ENCODE peak calls at places on chromosome 2, in four cellular contexts. A, X, B and R are unnamed samples.

GRCh38 chr2:98768765-98769476 is 38.0 kb upstream of the MGAT4A start:
- DNase-seq in A (no peak), X (no peak), B (no peak), R (no peak)

GRCh38 chr2:218395456-218395825 is 4.2 kb upstream of the CTDSP1 start:
- DNase-seq in A (no peak), X (no peak), B (no peak), R (no peak)

GRCh38 chr2:84290537-84290936 is 168.5 kb downstream of the SUCLG1 start:
- DNase-seq in A (no peak), X (peak; percentile 10), B (no peak), R (no peak)

GRCh38 chr2:174035117-174035516 is 69.9 kb upstream of the SP3 start:
- DNase-seq in A (no peak), X (no peak), B (no peak), R (no peak)

GRCh38 chr2:204332706-204333105 is 212.6 kb upstream of the PARD3B start:
- DNase-seq in A (no peak), X (no peak), B (no peak), R (no peak)

GRCh38 chr2:187959821-187960220 is 331.9 kb upstream of the GULP1 start:
- DNase-seq in A (no peak), X (no peak), B (no peak), R (no peak)

GRCh38 chr2:96175951-96176350 is 30.7 kb upstream of the DUSP2 start:
- DNase-seq in A (peak; percentile 41), X (no peak), B (no peak), R (no peak)

GRCh38 chr2:31523871-31524492 is 56.8 kb downstream of the SRD5A2 start:
- DNase-seq in A (peak; percentile 68), X (peak; percentile 26), B (peak; percentile 69), R (peak; percentile 40)

GRCh38 chr2:218229239-218229638 is 12.2 kb downstream of the ARPC2 start:
- DNase-seq in A (peak; percentile 82), X (peak; percentile 46), B (no peak), R (peak; percentile 34)

GRCh38 chr2:174752403-174753037 is 11.8 kb downstream of the CHRNA1 start:
- DNase-seq in A (no peak), X (peak; percentile 67), B (no peak), R (no peak)

DNA sequence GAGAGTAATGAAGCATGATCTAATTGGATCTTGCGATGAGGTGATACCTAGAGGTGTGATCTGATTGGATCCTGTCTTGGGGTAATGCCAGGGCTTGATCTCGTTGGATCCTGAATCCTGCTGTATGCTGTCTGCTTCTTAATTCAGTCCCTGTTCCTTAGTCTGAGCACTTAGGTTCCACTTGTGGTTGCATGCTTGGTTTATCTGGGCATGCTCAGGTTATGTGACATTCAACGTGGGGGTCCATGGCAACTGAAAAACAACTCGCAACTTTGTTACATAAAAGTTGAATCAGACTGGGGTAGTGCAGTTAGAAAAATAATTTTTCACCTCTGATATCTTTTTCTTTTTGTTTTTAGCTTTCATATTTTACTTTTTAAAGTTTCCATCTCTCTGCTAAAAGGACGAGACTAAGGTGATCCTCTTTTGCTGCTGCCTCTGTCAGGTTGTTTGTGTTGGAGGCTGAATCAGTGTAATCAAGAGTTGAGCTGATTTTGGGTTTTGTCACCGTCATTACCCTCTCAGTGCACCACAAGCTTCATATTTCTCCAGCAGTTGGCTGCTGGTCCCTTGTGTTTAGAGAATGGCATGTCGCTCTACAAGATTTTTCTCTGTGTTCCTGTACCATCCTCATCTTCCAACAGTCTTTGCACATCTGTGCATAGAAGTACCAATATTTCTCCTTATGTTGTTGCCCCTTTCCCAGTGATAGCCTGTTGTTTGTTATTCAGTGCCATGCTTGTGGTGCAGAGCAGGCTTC is 67.9 kb downstream of the NCOA1 start:
- DNase-seq in A (no peak), X (no peak), B (no peak), R (no peak)
- H3K36me3 ChIP-seq in A (no peaks in the 10 kb centered on the region), X (no peaks in the 10 kb centered on the region), B (peaks cover 4% of the 10 kb centered on the region), R (no peaks in the 10 kb centered on the region)

GRCh38 chr2:20575935-20576597 is 74.8 kb downstream of the HS1BP3 start:
- DNase-seq in A (no peak), X (no peak), B (no peak), R (no peak)
- H3K4me1 ChIP-seq in A (peaks cover 27% of the 10 kb centered on the region), X (peaks cover 18% of the 10 kb centered on the region), B (peaks cover 19% of the 10 kb centered on the region), R (peaks cover 13% of the 10 kb centered on the region)

DNA sequence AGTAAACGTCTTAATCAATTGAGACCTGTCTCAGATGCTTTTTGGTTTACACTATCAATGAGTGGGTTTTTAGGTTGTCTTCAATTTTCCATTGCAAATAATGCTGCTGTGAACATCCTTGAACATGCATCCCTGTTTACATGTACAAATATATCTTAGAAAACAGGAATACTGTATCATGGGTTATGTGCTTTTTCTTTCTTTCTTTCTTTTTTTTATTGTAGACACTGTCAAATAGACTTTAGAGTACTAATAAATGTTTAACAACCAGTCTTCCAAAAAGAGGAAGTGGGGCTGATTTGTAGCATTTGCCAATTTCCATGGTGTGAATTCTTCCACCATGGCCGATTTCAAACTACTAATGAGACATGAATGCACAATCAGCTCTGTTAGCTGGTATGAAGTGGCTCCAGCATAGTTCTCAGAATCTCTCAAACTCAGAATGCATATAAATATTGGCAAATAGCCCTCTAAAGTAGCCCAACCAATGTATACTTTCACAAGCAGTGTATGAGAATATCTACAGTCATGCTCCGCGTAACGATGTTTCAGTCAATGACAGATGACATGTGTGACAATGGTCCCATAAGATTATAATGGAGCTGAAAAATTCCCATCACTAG is 50.3 kb upstream of the B3GNT2 start:
- DNase-seq in A (no peak), X (no peak), B (no peak), R (no peak)
- H3K27ac ChIP-seq in A (no peak overlapping the region), X (no peak overlapping the region), B (no peak overlapping the region), R (no peak overlapping the region)

DNA sequence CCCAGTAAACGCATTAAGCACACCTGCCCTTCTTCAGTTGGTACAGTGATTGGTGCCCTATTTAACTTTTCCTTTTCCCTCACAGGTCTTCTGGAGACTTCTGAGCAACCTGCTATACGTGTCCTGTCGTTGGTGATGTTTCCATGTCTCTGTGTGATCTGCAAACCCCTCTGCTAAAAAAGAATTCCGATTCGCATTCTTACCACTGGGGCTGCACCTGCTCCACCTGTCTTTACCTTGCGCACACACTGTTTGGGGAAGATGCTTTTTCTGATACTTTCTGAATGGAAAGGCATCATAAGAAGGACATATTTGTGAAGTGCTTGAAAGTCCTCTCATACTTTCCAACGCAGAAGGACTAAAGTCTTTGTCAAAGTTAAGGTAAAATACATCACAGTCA is 323.9 kb upstream of the SOX11 start:
- DNase-seq in A (no peak), X (no peak), B (no peak), R (no peak)
- H3K36me3 ChIP-seq in A (no peaks in the 10 kb centered on the region), X (no peaks in the 10 kb centered on the region), B (no peaks in the 10 kb centered on the region), R (no peaks in the 10 kb centered on the region)

GRCh38 chr2:30226144-30227032 is 4.9 kb upstream of the LBH start:
- DNase-seq in A (no peak), X (no peak), B (no peak), R (peak; percentile 57)
- H3K4me1 ChIP-seq in A (peaks cover 14% of the 10 kb centered on the region), X (peaks cover 79% of the 10 kb centered on the region), B (peaks cover 9% of the 10 kb centered on the region), R (peaks cover 72% of the 10 kb centered on the region)

DNA sequence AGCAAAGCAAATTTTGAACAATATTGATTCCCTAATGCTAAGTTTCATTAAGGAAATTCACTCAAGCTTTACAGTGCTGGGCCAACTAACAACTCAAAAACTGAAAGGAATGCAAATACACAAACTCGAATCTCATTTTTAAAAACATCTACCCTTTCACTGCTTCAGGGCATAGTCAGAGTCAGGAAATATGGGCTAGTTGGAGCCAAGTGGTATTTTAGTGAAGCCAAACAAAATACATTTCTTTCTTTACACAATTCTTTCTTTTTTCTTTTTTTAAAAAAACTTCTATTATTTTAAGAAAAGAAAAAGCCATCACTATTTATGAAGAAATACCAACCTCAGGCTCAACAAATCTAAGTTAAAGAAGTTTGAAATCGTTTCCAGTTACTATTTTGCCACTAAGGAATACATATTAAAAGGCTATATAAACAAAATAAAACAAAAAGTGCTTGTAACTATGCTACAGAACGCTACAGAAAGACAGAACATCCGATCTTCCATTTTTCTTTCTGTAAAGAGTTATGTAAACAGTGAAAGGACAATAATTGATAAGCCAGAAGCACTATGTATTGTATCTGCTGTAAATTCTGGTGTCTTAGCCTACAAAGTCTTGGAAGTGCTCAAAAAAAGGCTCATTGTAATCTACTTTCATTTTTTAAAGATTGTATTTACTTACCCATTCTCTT is 113.7 kb upstream of the STK17B start:
- DNase-seq in A (no peak), X (no peak), B (no peak), R (no peak)
- H3K27ac ChIP-seq in A (no peak overlapping the region), X (no peak overlapping the region), B (no peak overlapping the region), R (no peak overlapping the region)

GRCh38 chr2:100993294-100993693 is 8.8 kb upstream of the RPL31 start:
- DNase-seq in A (no peak), X (no peak), B (no peak), R (no peak)

GRCh38 chr2:100990166-100990565 is 11.9 kb upstream of the RPL31 start:
- DNase-seq in A (no peak), X (no peak), B (no peak), R (no peak)

GRCh38 chr2:100990650-100991403 is 11.3 kb upstream of the RPL31 start:
- DNase-seq in A (no peak), X (no peak), B (no peak), R (no peak)

GRCh38 chr2:100991404-100991773 is 10.7 kb upstream of the RPL31 start:
- DNase-seq in A (no peak), X (no peak), B (no peak), R (no peak)

GRCh38 chr2:100992262-100992661 is 9.8 kb upstream of the RPL31 start:
- DNase-seq in A (no peak), X (no peak), B (no peak), R (no peak)
- H3K36me3 ChIP-seq in A (no peaks in the 10 kb centered on the region), X (no peaks in the 10 kb centered on the region), B (no peaks in the 10 kb centered on the region), R (no peaks in the 10 kb centered on the region)

DNA sequence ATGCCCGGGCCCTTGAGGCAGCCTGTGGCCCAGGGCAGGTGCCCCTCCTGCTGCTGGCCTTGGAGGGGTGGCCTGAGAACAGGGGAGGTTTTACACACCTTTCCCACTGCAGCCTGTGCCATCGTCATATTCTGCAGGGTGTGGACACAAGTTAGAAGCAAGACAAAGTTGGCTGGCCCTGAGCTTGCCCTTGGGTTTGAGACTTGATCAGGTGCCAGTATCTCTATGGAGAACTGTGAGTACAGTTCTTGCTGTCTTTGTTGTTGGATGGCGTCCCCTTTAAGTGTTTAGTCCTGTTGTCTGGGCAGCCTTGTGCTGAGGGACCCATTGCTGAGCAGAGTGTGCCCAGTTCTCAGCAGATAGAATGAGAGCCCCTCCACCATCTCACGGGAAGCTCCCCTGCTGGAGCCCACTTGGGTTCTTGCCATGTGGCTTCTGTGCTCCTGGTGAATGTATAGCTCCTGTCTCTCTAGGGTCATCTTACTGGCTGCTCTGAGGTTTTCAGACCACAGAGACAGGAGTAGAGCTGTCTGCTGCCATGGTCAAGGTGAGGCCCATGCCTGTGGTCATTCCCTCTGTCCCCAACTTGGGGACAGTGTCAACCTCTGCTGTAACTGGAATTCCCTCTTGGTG is 115.9 kb downstream of the SH3RF3 start:
- DNase-seq in A (no peak), X (no peak), B (no peak), R (no peak)
- H3K4me1 ChIP-seq in A (peaks cover 31% of the 10 kb centered on the region), X (no peaks in the 10 kb centered on the region), B (peaks cover 4% of the 10 kb centered on the region), R (no peaks in the 10 kb centered on the region)